ENCODE peak calls at places on chromosomes 2 and 18, in four cellular contexts. One of them, this sample, is unnamed.

GRCh38 chr2:79638410-79638809 is 125.6 kb downstream of the CTNNA2 start:
- DNase-seq in NCI-H1694: no peak
- DNase-seq in thoracic aorta: no peak
- DNase-seq in activated T-cell treated with anti-CD3 and anti-CD28 coated beads, Interleukin-2, amount 50 U/mL, for 72 hours: no peak
- DNase-seq in this sample: no peak

GRCh38 chr2:65067806-65068553 is 11.8 kb downstream of the CEP68 start:
- DNase-seq in activated T-cell treated with anti-CD3 and anti-CD28 coated beads, Interleukin-2, amount 50 U/mL, for 72 hours: no peak
- DNase-seq in thoracic aorta: no peak
- DNase-seq in NCI-H1694: no peak
- DNase-seq in this sample: no peak

GRCh38 chr2:42493468-42493884 is 306 bp downstream of the KCNG3 start:
- DNase-seq in activated T-cell treated with anti-CD3 and anti-CD28 coated beads, Interleukin-2, amount 50 U/mL, for 72 hours: no peak
- DNase-seq in NCI-H1694: no peak
- DNase-seq in thoracic aorta: no peak
- DNase-seq in this sample: no peak

GRCh38 chr18:64929026-64929425 is 780.1 kb upstream of the LINC00305 start:
- DNase-seq in NCI-H1694: peak; percentile 70
- DNase-seq in thoracic aorta: no peak
- DNase-seq in activated T-cell treated with anti-CD3 and anti-CD28 coated beads, Interleukin-2, amount 50 U/mL, for 72 hours: no peak
- DNase-seq in this sample: no peak

GRCh38 chr2:25215948-25216679 is 47.7 kb upstream of the POMC start:
- DNase-seq in thoracic aorta: no peak
- DNase-seq in NCI-H1694: no peak
- DNase-seq in activated T-cell treated with anti-CD3 and anti-CD28 coated beads, Interleukin-2, amount 50 U/mL, for 72 hours: peak; percentile 90
- DNase-seq in this sample: no peak

GRCh38 chr2:61335226-61335625 is 135.7 kb downstream of the USP34 start:
- DNase-seq in thoracic aorta: no peak
- DNase-seq in NCI-H1694: no peak
- DNase-seq in activated T-cell treated with anti-CD3 and anti-CD28 coated beads, Interleukin-2, amount 50 U/mL, for 72 hours: no peak
- DNase-seq in this sample: no peak

GRCh38 chr2:200609027-200609614 is 23.3 kb downstream of the AOX1 start:
- DNase-seq in thoracic aorta: no peak
- DNase-seq in NCI-H1694: no peak
- DNase-seq in activated T-cell treated with anti-CD3 and anti-CD28 coated beads, Interleukin-2, amount 50 U/mL, for 72 hours: no peak
- DNase-seq in this sample: no peak

GRCh38 chr2:172571245-172571644 is 15.4 kb downstream of the PDK1 start:
- DNase-seq in activated T-cell treated with anti-CD3 and anti-CD28 coated beads, Interleukin-2, amount 50 U/mL, for 72 hours: no peak
- DNase-seq in thoracic aorta: no peak
- DNase-seq in NCI-H1694: no peak
- DNase-seq in this sample: no peak

GRCh38 chr2:3958969-3959368 is 255.6 kb downstream of the DCDC2C start:
- DNase-seq in activated T-cell treated with anti-CD3 and anti-CD28 coated beads, Interleukin-2, amount 50 U/mL, for 72 hours: no peak
- DNase-seq in NCI-H1694: no peak
- DNase-seq in thoracic aorta: no peak
- DNase-seq in this sample: no peak

GRCh38 chr2:235746257-235746934 is 252.6 kb downstream of the AGAP1 start:
- DNase-seq in NCI-H1694: peak; percentile 90
- DNase-seq in thoracic aorta: no peak
- DNase-seq in activated T-cell treated with anti-CD3 and anti-CD28 coated beads, Interleukin-2, amount 50 U/mL, for 72 hours: peak; percentile 43
- DNase-seq in this sample: no peak

GRCh38 chr2:42474765-42475454 is 18.9 kb downstream of the KCNG3 start:
- DNase-seq in NCI-H1694: no peak
- DNase-seq in activated T-cell treated with anti-CD3 and anti-CD28 coated beads, Interleukin-2, amount 50 U/mL, for 72 hours: no peak
- DNase-seq in thoracic aorta: no peak
- DNase-seq in this sample: no peak

GRCh38 chr2:24957976-24958375 is 13.8 kb downstream of the DNAJC27 start:
- DNase-seq in activated T-cell treated with anti-CD3 and anti-CD28 coated beads, Interleukin-2, amount 50 U/mL, for 72 hours: no peak
- DNase-seq in thoracic aorta: no peak
- DNase-seq in NCI-H1694: no peak
- DNase-seq in this sample: no peak

GRCh38 chr2:25885933-25886332 is 7.6 kb upstream of the ASXL2 start:
- DNase-seq in thoracic aorta: no peak
- DNase-seq in activated T-cell treated with anti-CD3 and anti-CD28 coated beads, Interleukin-2, amount 50 U/mL, for 72 hours: no peak
- DNase-seq in NCI-H1694: no peak
- DNase-seq in this sample: no peak

GRCh38 chr2:21924640-21925285 is 801.0 kb downstream of the TDRD15 start:
- DNase-seq in NCI-H1694: no peak
- DNase-seq in thoracic aorta: no peak
- DNase-seq in activated T-cell treated with anti-CD3 and anti-CD28 coated beads, Interleukin-2, amount 50 U/mL, for 72 hours: no peak
- DNase-seq in this sample: no peak

GRCh38 chr2:27152796-27153464 is 4.1 kb downstream of the TCF23 start:
- DNase-seq in thoracic aorta: no peak
- DNase-seq in NCI-H1694: no peak
- DNase-seq in activated T-cell treated with anti-CD3 and anti-CD28 coated beads, Interleukin-2, amount 50 U/mL, for 72 hours: no peak
- DNase-seq in this sample: no peak

GRCh38 chr18:79448621-79449020 is 52.9 kb downstream of the NFATC1 start:
- DNase-seq in NCI-H1694: no peak
- DNase-seq in activated T-cell treated with anti-CD3 and anti-CD28 coated beads, Interleukin-2, amount 50 U/mL, for 72 hours: no peak
- DNase-seq in thoracic aorta: no peak
- DNase-seq in this sample: no peak

GRCh38 chr18:58567453-58568196 is 61.3 kb downstream of the ALPK2 start:
- DNase-seq in NCI-H1694: no peak
- DNase-seq in thoracic aorta: no peak
- DNase-seq in activated T-cell treated with anti-CD3 and anti-CD28 coated beads, Interleukin-2, amount 50 U/mL, for 72 hours: no peak
- DNase-seq in this sample: no peak

GRCh38 chr2:48229063-48229462 is 300.9 kb upstream of the STON1 start:
- DNase-seq in NCI-H1694: no peak
- DNase-seq in activated T-cell treated with anti-CD3 and anti-CD28 coated beads, Interleukin-2, amount 50 U/mL, for 72 hours: no peak
- DNase-seq in thoracic aorta: no peak
- DNase-seq in this sample: no peak

GRCh38 chr2:172233947-172234715 is 131.4 kb upstream of the DLX2 start:
- DNase-seq in activated T-cell treated with anti-CD3 and anti-CD28 coated beads, Interleukin-2, amount 50 U/mL, for 72 hours: no peak
- DNase-seq in thoracic aorta: no peak
- DNase-seq in NCI-H1694: no peak
- DNase-seq in this sample: no peak

GRCh38 chr2:167972746-167973145 is 274.6 kb downstream of the STK39 start:
- DNase-seq in thoracic aorta: no peak
- DNase-seq in activated T-cell treated with anti-CD3 and anti-CD28 coated beads, Interleukin-2, amount 50 U/mL, for 72 hours: no peak
- DNase-seq in NCI-H1694: no peak
- DNase-seq in this sample: no peak

GRCh38 chr2:121858847-121859246 is 103.4 kb downstream of the TSN start:
- DNase-seq in NCI-H1694: no peak
- DNase-seq in activated T-cell treated with anti-CD3 and anti-CD28 coated beads, Interleukin-2, amount 50 U/mL, for 72 hours: no peak
- DNase-seq in thoracic aorta: no peak
- DNase-seq in this sample: no peak

GRCh38 chr18:8813621-8814020 is 108.3 kb downstream of the MTCL1 start:
- DNase-seq in activated T-cell treated with anti-CD3 and anti-CD28 coated beads, Interleukin-2, amount 50 U/mL, for 72 hours: no peak
- DNase-seq in NCI-H1694: no peak
- DNase-seq in thoracic aorta: no peak
- DNase-seq in this sample: no peak

GRCh38 chr2:1653137-1653789 is 91.1 kb downstream of the PXDN start:
- DNase-seq in thoracic aorta: peak; percentile 87
- DNase-seq in activated T-cell treated with anti-CD3 and anti-CD28 coated beads, Interleukin-2, amount 50 U/mL, for 72 hours: no peak
- DNase-seq in NCI-H1694: no peak
- DNase-seq in this sample: peak; percentile 63

This sample was measured in omental fat pad.